ENCODE peak calls at places on chromosomes 1 and 21, in eight cellular contexts. One of them, this sample, is unnamed.

GRCh38 chr1:30358510-30358909 is 364.9 kb downstream of the MATN1 start:
- ATAC-seq in Panc1: no peak
- ATAC-seq in HCT116: no peak
- ATAC-seq in K562: no peak
- ATAC-seq in upper lobe of left lung: no peak
- ATAC-seq in GM12878: no peak
- ATAC-seq in GM23338: peak; percentile 54
- ATAC-seq in HepG2: no peak
- ATAC-seq in this sample: no peak

GRCh38 chr1:52677407-52677806 is 20.7 kb downstream of the COA7 start:
- ATAC-seq in Panc1: no peak
- ATAC-seq in HCT116: no peak
- ATAC-seq in K562: no peak
- ATAC-seq in upper lobe of left lung: peak; percentile 69
- ATAC-seq in GM12878: no peak
- ATAC-seq in GM23338: no peak
- ATAC-seq in HepG2: no peak
- ATAC-seq in this sample: no peak

GRCh38 chr1:248905949-248906740 is at the start of gene PGBD2:
- ATAC-seq in Panc1: peak; percentile 98
- ATAC-seq in HCT116: peak; percentile 93
- ATAC-seq in K562: peak; percentile 93
- ATAC-seq in upper lobe of left lung: peak; percentile 99
- ATAC-seq in GM12878: peak; percentile 94
- ATAC-seq in GM23338: peak; percentile 92
- ATAC-seq in HepG2: peak; percentile 97
- ATAC-seq in this sample: peak; percentile 97

GRCh38 chr1:160539896-160540858 is 17.1 kb upstream of the SLAMF6 start:
- ATAC-seq in Panc1: no peak
- ATAC-seq in HCT116: no peak
- ATAC-seq in K562: peak; percentile 95
- ATAC-seq in upper lobe of left lung: peak; percentile 45
- ATAC-seq in GM12878: peak; percentile 95
- ATAC-seq in GM23338: no peak
- ATAC-seq in HepG2: peak; percentile 64
- ATAC-seq in this sample: no peak

GRCh38 chr1:160221089-160221488 is 15.9 kb downstream of the PEA15 start:
- ATAC-seq in Panc1: no peak
- ATAC-seq in HCT116: no peak
- ATAC-seq in K562: no peak
- ATAC-seq in upper lobe of left lung: no peak
- ATAC-seq in GM12878: no peak
- ATAC-seq in GM23338: no peak
- ATAC-seq in HepG2: no peak
- ATAC-seq in this sample: no peak

GRCh38 chr21:42668620-42669019 is 15.2 kb downstream of the PDE9A start:
- ATAC-seq in Panc1: no peak
- ATAC-seq in HCT116: no peak
- ATAC-seq in K562: no peak
- ATAC-seq in upper lobe of left lung: no peak
- ATAC-seq in GM12878: no peak
- ATAC-seq in GM23338: no peak
- ATAC-seq in HepG2: no peak
- ATAC-seq in this sample: no peak

GRCh38 chr1:13813398-13814012 is 113.5 kb downstream of the PRDM2 start:
- ATAC-seq in Panc1: no peak
- ATAC-seq in HCT116: peak; percentile 79
- ATAC-seq in K562: peak; percentile 89
- ATAC-seq in upper lobe of left lung: peak; percentile 61
- ATAC-seq in GM12878: peak; percentile 86
- ATAC-seq in GM23338: peak; percentile 88
- ATAC-seq in HepG2: peak; percentile 41
- ATAC-seq in this sample: no peak

GRCh38 chr1:212915245-212916091 is 34.9 kb upstream of the VASH2 start:
- ATAC-seq in Panc1: no peak
- ATAC-seq in HCT116: peak; percentile 65
- ATAC-seq in K562: peak; percentile 78
- ATAC-seq in upper lobe of left lung: peak; percentile 75
- ATAC-seq in GM12878: peak; percentile 59
- ATAC-seq in GM23338: peak; percentile 65
- ATAC-seq in HepG2: peak; percentile 78
- ATAC-seq in this sample: peak; percentile 68

GRCh38 chr1:9317591-9318331 is 25.1 kb downstream of the SPSB1 start:
- ATAC-seq in Panc1: peak; percentile 46
- ATAC-seq in HCT116: peak; percentile 65
- ATAC-seq in K562: no peak
- ATAC-seq in upper lobe of left lung: peak; percentile 16
- ATAC-seq in GM12878: no peak
- ATAC-seq in GM23338: no peak
- ATAC-seq in HepG2: no peak
- ATAC-seq in this sample: peak; percentile 58

GRCh38 chr1:27563407-27564263 is 40.3 kb downstream of the AHDC1 start:
- ATAC-seq in Panc1: peak; percentile 15
- ATAC-seq in HCT116: no peak
- ATAC-seq in K562: peak; percentile 45
- ATAC-seq in upper lobe of left lung: peak; percentile 53
- ATAC-seq in GM12878: no peak
- ATAC-seq in GM23338: no peak
- ATAC-seq in HepG2: peak; percentile 82
- ATAC-seq in this sample: peak; percentile 42

GRCh38 chr1:64936958-64937357 is 29.4 kb downstream of the JAK1 start:
- ATAC-seq in Panc1: no peak
- ATAC-seq in HCT116: no peak
- ATAC-seq in K562: no peak
- ATAC-seq in upper lobe of left lung: no peak
- ATAC-seq in GM12878: no peak
- ATAC-seq in GM23338: no peak
- ATAC-seq in HepG2: no peak
- ATAC-seq in this sample: no peak

GRCh38 chr21:45642122-45642813 is 1.3 kb upstream of the PCBP3 start:
- ATAC-seq in Panc1: no peak
- ATAC-seq in HCT116: no peak
- ATAC-seq in K562: no peak
- ATAC-seq in upper lobe of left lung: peak; percentile 2
- ATAC-seq in GM12878: peak; percentile 11
- ATAC-seq in GM23338: peak; percentile 18
- ATAC-seq in HepG2: no peak
- ATAC-seq in this sample: no peak

GRCh38 chr1:45656573-45657226 is 29.6 kb downstream of the GPBP1L1 start:
- ATAC-seq in Panc1: no peak
- ATAC-seq in HCT116: no peak
- ATAC-seq in K562: no peak
- ATAC-seq in upper lobe of left lung: no peak
- ATAC-seq in GM12878: no peak
- ATAC-seq in GM23338: no peak
- ATAC-seq in HepG2: no peak
- ATAC-seq in this sample: no peak

GRCh38 chr1:145986551-145986950 is 9.8 kb downstream of the TXNIP start:
- ATAC-seq in Panc1: no peak
- ATAC-seq in HCT116: no peak
- ATAC-seq in K562: no peak
- ATAC-seq in upper lobe of left lung: no peak
- ATAC-seq in GM12878: no peak
- ATAC-seq in GM23338: no peak
- ATAC-seq in HepG2: no peak
- ATAC-seq in this sample: no peak

GRCh38 chr1:145983959-145984830 is 12.2 kb downstream of the TXNIP start:
- ATAC-seq in Panc1: no peak
- ATAC-seq in HCT116: no peak
- ATAC-seq in K562: no peak
- ATAC-seq in upper lobe of left lung: no peak
- ATAC-seq in GM12878: no peak
- ATAC-seq in GM23338: no peak
- ATAC-seq in HepG2: no peak
- ATAC-seq in this sample: no peak

GRCh38 chr1:145987926-145988325 is 8.5 kb downstream of the TXNIP start:
- ATAC-seq in Panc1: no peak
- ATAC-seq in HCT116: no peak
- ATAC-seq in K562: no peak
- ATAC-seq in upper lobe of left lung: no peak
- ATAC-seq in GM12878: no peak
- ATAC-seq in GM23338: no peak
- ATAC-seq in HepG2: no peak
- ATAC-seq in this sample: no peak

GRCh38 chr1:145985129-145985501 is 11.3 kb downstream of the TXNIP start:
- ATAC-seq in Panc1: no peak
- ATAC-seq in HCT116: peak; percentile 32
- ATAC-seq in K562: peak; percentile 4
- ATAC-seq in upper lobe of left lung: peak; percentile 13
- ATAC-seq in GM12878: no peak
- ATAC-seq in GM23338: peak; percentile 32
- ATAC-seq in HepG2: peak; percentile 19
- ATAC-seq in this sample: no peak

GRCh38 chr1:145985502-145986439 is 10.6 kb downstream of the TXNIP start:
- ATAC-seq in Panc1: no peak
- ATAC-seq in HCT116: peak; percentile 70
- ATAC-seq in K562: peak; percentile 39
- ATAC-seq in upper lobe of left lung: peak; percentile 77
- ATAC-seq in GM12878: no peak
- ATAC-seq in GM23338: peak; percentile 58
- ATAC-seq in HepG2: peak; percentile 44
- ATAC-seq in this sample: peak; percentile 32
- H3K4me3 ChIP-seq in Panc1: no peak overlapping the region
- H3K4me3 ChIP-seq in HCT116: no peak overlapping the region
- H3K4me3 ChIP-seq in K562: no peak overlapping the region
- H3K4me3 ChIP-seq in upper lobe of left lung: peak overlapping the region; percentile 32
- H3K4me3 ChIP-seq in GM12878: no peak overlapping the region
- H3K4me3 ChIP-seq in GM23338: no peak overlapping the region
- H3K4me3 ChIP-seq in HepG2: peak overlapping the region; percentile 11
- H3K4me3 ChIP-seq in this sample: no peak overlapping the region

DNA sequence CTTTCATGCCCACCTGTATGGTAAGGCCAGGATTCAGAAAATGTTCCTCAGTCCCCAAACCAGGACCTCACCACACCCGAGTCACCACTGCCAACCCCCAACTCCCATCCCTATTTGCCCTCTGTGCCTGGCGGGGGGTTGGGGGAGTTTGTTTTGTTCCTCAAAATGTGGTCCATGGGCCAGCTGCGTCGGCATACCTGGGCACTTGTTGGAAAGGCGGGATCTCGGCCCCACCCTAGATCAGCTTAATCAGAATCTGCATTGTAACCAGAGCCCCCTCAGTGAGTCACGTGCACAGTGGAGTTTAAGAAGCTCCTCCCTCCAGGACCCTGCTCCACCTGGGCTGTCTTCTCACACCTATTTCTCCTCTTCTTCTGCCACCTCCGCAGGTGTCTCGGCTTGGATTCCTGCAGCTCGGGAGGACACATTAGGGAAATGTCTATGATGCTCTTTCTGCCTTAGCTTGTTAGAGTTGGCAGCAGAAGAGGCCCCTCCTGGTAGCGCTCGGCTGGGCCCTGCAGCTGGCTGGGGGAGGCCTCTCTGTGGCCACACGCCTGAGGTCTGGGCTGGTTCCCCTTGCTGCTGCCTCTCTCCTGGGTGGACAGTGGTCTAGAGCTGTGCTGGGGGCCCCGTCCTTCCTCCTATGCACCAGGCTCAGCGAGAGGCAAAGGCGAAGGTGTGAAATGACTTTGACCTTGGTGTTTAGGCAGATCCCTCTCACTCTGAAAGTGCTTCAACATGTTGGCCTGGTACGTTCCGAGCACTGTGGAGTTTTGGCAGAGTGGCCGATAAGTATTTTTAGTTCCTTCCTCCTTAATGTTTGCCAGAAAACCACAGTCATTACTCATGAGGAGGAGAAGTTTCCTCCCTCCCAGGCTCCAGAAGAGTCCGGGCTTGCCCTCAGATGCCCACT is 41.8 kb upstream of the CAMTA1 start:
- ATAC-seq in Panc1: peak; percentile 83
- ATAC-seq in HCT116: peak; percentile 23
- ATAC-seq in K562: peak; percentile 75
- ATAC-seq in upper lobe of left lung: peak; percentile 92
- ATAC-seq in GM12878: peak; percentile 72
- ATAC-seq in GM23338: peak; percentile 59
- ATAC-seq in HepG2: peak; percentile 69
- ATAC-seq in this sample: peak; percentile 90
- TF ChIP-seq POLR2AphosphoS5 in Panc1: no peak
- TF ChIP-seq POLR2AphosphoS5 in HCT116: no peak
- TF ChIP-seq POLR2AphosphoS5 in K562: no peak
- TF ChIP-seq POLR2AphosphoS5 in upper lobe of left lung: no peak
- TF ChIP-seq POLR2AphosphoS5 in GM12878: no peak
- TF ChIP-seq POLR2AphosphoS5 in GM23338: no peak
- TF ChIP-seq POLR2AphosphoS5 in HepG2: no peak
- TF ChIP-seq POLR2AphosphoS5 in this sample: peak; percentile 40

GRCh38 chr1:168260393-168260792 is 20.3 kb upstream of the TBX19 start:
- ATAC-seq in Panc1: no peak
- ATAC-seq in HCT116: no peak
- ATAC-seq in K562: no peak
- ATAC-seq in upper lobe of left lung: no peak
- ATAC-seq in GM12878: no peak
- ATAC-seq in GM23338: no peak
- ATAC-seq in HepG2: no peak
- ATAC-seq in this sample: no peak

GRCh38 chr1:168264296-168264695 is 16.4 kb upstream of the TBX19 start:
- ATAC-seq in Panc1: no peak
- ATAC-seq in HCT116: no peak
- ATAC-seq in K562: no peak
- ATAC-seq in upper lobe of left lung: no peak
- ATAC-seq in GM12878: no peak
- ATAC-seq in GM23338: no peak
- ATAC-seq in HepG2: no peak
- ATAC-seq in this sample: no peak

GRCh38 chr1:168263130-168263529 is 17.5 kb upstream of the TBX19 start:
- ATAC-seq in Panc1: no peak
- ATAC-seq in HCT116: no peak
- ATAC-seq in K562: no peak
- ATAC-seq in upper lobe of left lung: no peak
- ATAC-seq in GM12878: no peak
- ATAC-seq in GM23338: no peak
- ATAC-seq in HepG2: no peak
- ATAC-seq in this sample: no peak

GRCh38 chr1:168259567-168259966 is 21.1 kb upstream of the TBX19 start:
- ATAC-seq in Panc1: no peak
- ATAC-seq in HCT116: no peak
- ATAC-seq in K562: no peak
- ATAC-seq in upper lobe of left lung: no peak
- ATAC-seq in GM12878: no peak
- ATAC-seq in GM23338: no peak
- ATAC-seq in HepG2: no peak
- ATAC-seq in this sample: no peak

GRCh38 chr1:168261390-168261789 is 19.3 kb upstream of the TBX19 start:
- ATAC-seq in Panc1: no peak
- ATAC-seq in HCT116: no peak
- ATAC-seq in K562: no peak
- ATAC-seq in upper lobe of left lung: no peak
- ATAC-seq in GM12878: no peak
- ATAC-seq in GM23338: no peak
- ATAC-seq in HepG2: no peak
- ATAC-seq in this sample: no peak
- H3K4me3 ChIP-seq in Panc1: no peak overlapping the region
- H3K4me3 ChIP-seq in HCT116: no peak overlapping the region
- H3K4me3 ChIP-seq in K562: no peak overlapping the region
- H3K4me3 ChIP-seq in upper lobe of left lung: no peak overlapping the region
- H3K4me3 ChIP-seq in GM12878: no peak overlapping the region
- H3K4me3 ChIP-seq in GM23338: no peak overlapping the region
- H3K4me3 ChIP-seq in HepG2: no peak overlapping the region
- H3K4me3 ChIP-seq in this sample: no peak overlapping the region

GRCh38 chr1:203440780-203441179 is 34.8 kb upstream of the PRELP start:
- ATAC-seq in Panc1: peak; percentile 84
- ATAC-seq in HCT116: peak; percentile 84
- ATAC-seq in K562: peak; percentile 68
- ATAC-seq in upper lobe of left lung: peak; percentile 73
- ATAC-seq in GM12878: peak; percentile 95
- ATAC-seq in GM23338: peak; percentile 84
- ATAC-seq in HepG2: peak; percentile 77
- ATAC-seq in this sample: peak; percentile 90
- TF ChIP-seq POLR2AphosphoS5 in Panc1: no peak
- TF ChIP-seq POLR2AphosphoS5 in HCT116: no peak
- TF ChIP-seq POLR2AphosphoS5 in K562: no peak
- TF ChIP-seq POLR2AphosphoS5 in upper lobe of left lung: no peak
- TF ChIP-seq POLR2AphosphoS5 in GM12878: no peak
- TF ChIP-seq POLR2AphosphoS5 in GM23338: no peak
- TF ChIP-seq POLR2AphosphoS5 in HepG2: no peak
- TF ChIP-seq POLR2AphosphoS5 in this sample: peak; percentile 48

GRCh38 chr1:166925791-166926483 is 49.4 kb downstream of the ILDR2 start:
- ATAC-seq in Panc1: no peak
- ATAC-seq in HCT116: peak; percentile 67
- ATAC-seq in K562: peak; percentile 34
- ATAC-seq in upper lobe of left lung: peak; percentile 62
- ATAC-seq in GM12878: no peak
- ATAC-seq in GM23338: peak; percentile 38
- ATAC-seq in HepG2: no peak
- ATAC-seq in this sample: no peak
- H3K4me3 ChIP-seq in Panc1: no peak overlapping the region
- H3K4me3 ChIP-seq in HCT116: no peak overlapping the region
- H3K4me3 ChIP-seq in K562: no peak overlapping the region
- H3K4me3 ChIP-seq in upper lobe of left lung: no peak overlapping the region
- H3K4me3 ChIP-seq in GM12878: no peak overlapping the region
- H3K4me3 ChIP-seq in GM23338: no peak overlapping the region
- H3K4me3 ChIP-seq in HepG2: no peak overlapping the region
- H3K4me3 ChIP-seq in this sample: no peak overlapping the region

This sample was measured in gastroesophageal sphincter.